ENCODE peak calls at places on chromosomes 4 and X, in six cellular contexts. M, D, Z, I, K and P are unnamed samples.

GRCh38 chr4:1072830-1073446 is 40.4 kb downstream of the RNF212 start:
- DNase-seq in M (peak), D (peak), Z (peak), I (peak), K (peak), P (peak)

GRCh38 chrX:21725498-21725897 is 32.4 kb downstream of the SMPX start:
- DNase-seq in M (no peak), D (peak), Z (no peak), I (no peak), K (no peak), P (peak)

GRCh38 chr4:140469806-140470733 is 28.0 kb downstream of the MGAT4D start:
- DNase-seq in M (no peak), D (peak), Z (no peak), I (peak), K (no peak), P (peak)

GRCh38 chr4:2081540-2081939 is 22.4 kb downstream of the NAT8L start:
- DNase-seq in M (no peak), D (no peak), Z (no peak), I (peak), K (peak), P (no peak)

GRCh38 chr4:147198411-147199051 is 252.9 kb upstream of the TTC29 start:
- DNase-seq in M (no peak), D (no peak), Z (no peak), I (no peak), K (no peak), P (peak)

GRCh38 chr4:116118216-116118615 is 967.2 kb downstream of the TRAM1L1 start:
- DNase-seq in M (no peak), D (no peak), Z (no peak), I (no peak), K (no peak), P (no peak)

GRCh38 chrX:140762061-140762460 is 52.5 kb downstream of the LINC00632 start:
- DNase-seq in M (no peak), D (peak), Z (no peak), I (peak), K (no peak), P (peak)

GRCh38 chr4:76704133-76704881 is 193.6 kb downstream of the SOWAHB start:
- DNase-seq in M (no peak), D (no peak), Z (no peak), I (no peak), K (no peak), P (no peak)

GRCh38 chr4:168999836-169000235 is 10.2 kb downstream of the CBR4 start:
- DNase-seq in M (no peak), D (no peak), Z (no peak), I (no peak), K (no peak), P (no peak)

GRCh38 chrX:10173331-10173900 is 16.6 kb downstream of the CLCN4 start:
- DNase-seq in M (no peak), D (peak), Z (no peak), I (peak), K (no peak), P (peak)

GRCh38 chr4:138090145-138090917 is 151.8 kb downstream of the SLC7A11 start:
- DNase-seq in M (no peak), D (peak), Z (no peak), I (peak), K (no peak), P (peak)

GRCh38 chr4:140372607-140373327 is 679 bp upstream of the SCOC start:
- DNase-seq in M (peak), D (peak), Z (peak), I (no peak), K (no peak), P (peak)

GRCh38 chr4:6463311-6464289 is 8.8 kb downstream of the PPP2R2C start:
- DNase-seq in M (no peak), D (no peak), Z (no peak), I (peak), K (peak), P (peak)

GRCh38 chr4:1155314-1155713 is 17.1 kb downstream of the SPON2 start:
- DNase-seq in M (no peak), D (no peak), Z (no peak), I (no peak), K (no peak), P (no peak)

GRCh38 chr4:73245955-73246354 is 12.6 kb downstream of the ANKRD17 start:
- DNase-seq in M (no peak), D (no peak), Z (no peak), I (no peak), K (no peak), P (no peak)

GRCh38 chr4:102321260-102321991 is 23.9 kb downstream of the SLC39A8 start:
- DNase-seq in M (no peak), D (no peak), Z (no peak), I (peak), K (no peak), P (no peak)

GRCh38 chr4:25184056-25184455 is 23.8 kb upstream of the SEPSECS start:
- DNase-seq in M (no peak), D (no peak), Z (no peak), I (no peak), K (no peak), P (no peak)

GRCh38 chr4:185730849-185731608 is 81.0 kb downstream of the SORBS2 start:
- DNase-seq in M (no peak), D (no peak), Z (no peak), I (no peak), K (no peak), P (no peak)

GRCh38 chr4:74618659-74619058 is 173.7 kb downstream of the AREG start:
- DNase-seq in M (no peak), D (no peak), Z (no peak), I (no peak), K (no peak), P (no peak)

GRCh38 chr4:102783006-102783405 is 22.2 kb upstream of the MANBA start:
- DNase-seq in M (no peak), D (no peak), Z (no peak), I (no peak), K (no peak), P (no peak)

GRCh38 chrX:48854898-48855297 is 19.5 kb upstream of the PCSK1N start:
- DNase-seq in M (no peak), D (no peak), Z (no peak), I (no peak), K (no peak), P (peak)

GRCh38 chr4:84733343-84734033 is 150.6 kb downstream of the CDS1 start:
- DNase-seq in M (no peak), D (no peak), Z (no peak), I (no peak), K (no peak), P (no peak)

GRCh38 chr4:48129307-48130014 is 4.6 kb downstream of the TXK start:
- DNase-seq in M (peak), D (peak), Z (no peak), I (no peak), K (no peak), P (no peak)

GRCh38 chr4:74653331-74654229 is 140.7 kb downstream of the BTC start:
- DNase-seq in M (no peak), D (no peak), Z (no peak), I (no peak), K (no peak), P (no peak)

GRCh38 chr4:99062120-99062519 is 26.5 kb downstream of the ADH5 start:
- DNase-seq in M (no peak), D (no peak), Z (no peak), I (no peak), K (no peak), P (no peak)

GRCh38 chr4:53942712-53943111 is 121.7 kb downstream of the CHIC2 start:
- DNase-seq in M (no peak), D (no peak), Z (no peak), I (no peak), K (no peak), P (no peak)

GRCh38 chr4:78618426-78618825 is 66.9 kb downstream of the ANXA3 start:
- DNase-seq in M (no peak), D (no peak), Z (no peak), I (no peak), K (no peak), P (no peak)

GRCh38 chr4:138320030-138320429 is 77.9 kb upstream of the SLC7A11 start:
- DNase-seq in M (no peak), D (no peak), Z (no peak), I (no peak), K (no peak), P (no peak)

GRCh38 chr4:52058275-52058674 is 7.2 kb downstream of the SPATA18 start:
- DNase-seq in M (no peak), D (no peak), Z (no peak), I (no peak), K (no peak), P (no peak)

GRCh38 chrX:124239324-124239723 is 93.1 kb upstream of the TEX13D start:
- DNase-seq in M (no peak), D (no peak), Z (no peak), I (no peak), K (no peak), P (no peak)

GRCh38 chr4:12889054-12889453 is 595.1 kb downstream of the RAB28 start:
- DNase-seq in M (no peak), D (no peak), Z (no peak), I (no peak), K (no peak), P (no peak)